ENCODE peak calls at places on chromosomes 3 and 15, in nine cellular contexts. One of them, this sample, is unnamed.

GRCh38 chr3:43176666-43177065 is 70.8 kb upstream of the POMGNT2 start:
- DNase-seq in activated T-cell treated with anti-CD3 and anti-CD28 coated beads, Interleukin-2, amount 50 U/mL, for 72 hours: no peak
- DNase-seq in GM13976: no peak
- DNase-seq in C1 segment of cervical spinal cord: no peak
- DNase-seq in dermis blood vessel endothelial cell: peak
- DNase-seq in iris pigment epithelial cell: no peak
- DNase-seq in hepatocyte: no peak
- DNase-seq in NCI-H1105: no peak
- DNase-seq in pulmonary artery endothelial cell: no peak
- DNase-seq in this sample: no peak

GRCh38 chr15:61049934-61050333 is 179.2 kb downstream of the RORA start:
- DNase-seq in activated T-cell treated with anti-CD3 and anti-CD28 coated beads, Interleukin-2, amount 50 U/mL, for 72 hours: no peak
- DNase-seq in GM13976: no peak
- DNase-seq in C1 segment of cervical spinal cord: no peak
- DNase-seq in dermis blood vessel endothelial cell: peak
- DNase-seq in iris pigment epithelial cell: peak
- DNase-seq in hepatocyte: peak
- DNase-seq in NCI-H1105: no peak
- DNase-seq in pulmonary artery endothelial cell: no peak
- DNase-seq in this sample: no peak

GRCh38 chr3:110984456-110985250 is 87.0 kb upstream of the NECTIN3 start:
- DNase-seq in activated T-cell treated with anti-CD3 and anti-CD28 coated beads, Interleukin-2, amount 50 U/mL, for 72 hours: no peak
- DNase-seq in GM13976: no peak
- DNase-seq in C1 segment of cervical spinal cord: no peak
- DNase-seq in dermis blood vessel endothelial cell: no peak
- DNase-seq in iris pigment epithelial cell: no peak
- DNase-seq in hepatocyte: no peak
- DNase-seq in NCI-H1105: no peak
- DNase-seq in pulmonary artery endothelial cell: no peak
- DNase-seq in this sample: no peak

GRCh38 chr15:63474810-63475316 is 29.5 kb upstream of the USP3 start:
- DNase-seq in activated T-cell treated with anti-CD3 and anti-CD28 coated beads, Interleukin-2, amount 50 U/mL, for 72 hours: peak
- DNase-seq in GM13976: peak
- DNase-seq in C1 segment of cervical spinal cord: no peak
- DNase-seq in dermis blood vessel endothelial cell: no peak
- DNase-seq in iris pigment epithelial cell: no peak
- DNase-seq in hepatocyte: no peak
- DNase-seq in NCI-H1105: no peak
- DNase-seq in pulmonary artery endothelial cell: no peak
- DNase-seq in this sample: peak

GRCh38 chr3:52391096-52391495 is 53.8 kb downstream of the SEMA3G start:
- DNase-seq in activated T-cell treated with anti-CD3 and anti-CD28 coated beads, Interleukin-2, amount 50 U/mL, for 72 hours: no peak
- DNase-seq in GM13976: no peak
- DNase-seq in C1 segment of cervical spinal cord: no peak
- DNase-seq in dermis blood vessel endothelial cell: no peak
- DNase-seq in iris pigment epithelial cell: no peak
- DNase-seq in hepatocyte: no peak
- DNase-seq in NCI-H1105: no peak
- DNase-seq in pulmonary artery endothelial cell: no peak
- DNase-seq in this sample: no peak

GRCh38 chr3:49255112-49255511 is 21.9 kb downstream of the C3orf62 start:
- DNase-seq in activated T-cell treated with anti-CD3 and anti-CD28 coated beads, Interleukin-2, amount 50 U/mL, for 72 hours: no peak
- DNase-seq in GM13976: no peak
- DNase-seq in C1 segment of cervical spinal cord: no peak
- DNase-seq in dermis blood vessel endothelial cell: no peak
- DNase-seq in iris pigment epithelial cell: peak
- DNase-seq in hepatocyte: no peak
- DNase-seq in NCI-H1105: no peak
- DNase-seq in pulmonary artery endothelial cell: no peak
- DNase-seq in this sample: no peak

GRCh38 chr3:127819656-127820055 is 2.7 kb downstream of the MGLL start:
- DNase-seq in activated T-cell treated with anti-CD3 and anti-CD28 coated beads, Interleukin-2, amount 50 U/mL, for 72 hours: no peak
- DNase-seq in GM13976: no peak
- DNase-seq in C1 segment of cervical spinal cord: no peak
- DNase-seq in dermis blood vessel endothelial cell: no peak
- DNase-seq in iris pigment epithelial cell: no peak
- DNase-seq in hepatocyte: no peak
- DNase-seq in NCI-H1105: no peak
- DNase-seq in pulmonary artery endothelial cell: no peak
- DNase-seq in this sample: no peak

GRCh38 chr3:77690284-77690869 is 650.5 kb downstream of the ROBO2 start:
- DNase-seq in activated T-cell treated with anti-CD3 and anti-CD28 coated beads, Interleukin-2, amount 50 U/mL, for 72 hours: no peak
- DNase-seq in GM13976: no peak
- DNase-seq in C1 segment of cervical spinal cord: no peak
- DNase-seq in dermis blood vessel endothelial cell: no peak
- DNase-seq in iris pigment epithelial cell: no peak
- DNase-seq in hepatocyte: no peak
- DNase-seq in NCI-H1105: no peak
- DNase-seq in pulmonary artery endothelial cell: no peak
- DNase-seq in this sample: no peak

GRCh38 chr3:76873509-76874242 is 166.2 kb upstream of the ROBO2 start:
- DNase-seq in activated T-cell treated with anti-CD3 and anti-CD28 coated beads, Interleukin-2, amount 50 U/mL, for 72 hours: no peak
- DNase-seq in GM13976: no peak
- DNase-seq in C1 segment of cervical spinal cord: no peak
- DNase-seq in dermis blood vessel endothelial cell: no peak
- DNase-seq in iris pigment epithelial cell: no peak
- DNase-seq in hepatocyte: peak
- DNase-seq in NCI-H1105: no peak
- DNase-seq in pulmonary artery endothelial cell: no peak
- DNase-seq in this sample: no peak

GRCh38 chr3:31815006-31815405 is 166.1 kb downstream of the OSBPL10 start:
- DNase-seq in activated T-cell treated with anti-CD3 and anti-CD28 coated beads, Interleukin-2, amount 50 U/mL, for 72 hours: no peak
- DNase-seq in GM13976: no peak
- DNase-seq in C1 segment of cervical spinal cord: no peak
- DNase-seq in dermis blood vessel endothelial cell: no peak
- DNase-seq in iris pigment epithelial cell: no peak
- DNase-seq in hepatocyte: no peak
- DNase-seq in NCI-H1105: no peak
- DNase-seq in pulmonary artery endothelial cell: no peak
- DNase-seq in this sample: no peak

GRCh38 chr15:77026501-77027110 is 31.7 kb downstream of the PSTPIP1 start:
- DNase-seq in activated T-cell treated with anti-CD3 and anti-CD28 coated beads, Interleukin-2, amount 50 U/mL, for 72 hours: no peak
- DNase-seq in GM13976: no peak
- DNase-seq in C1 segment of cervical spinal cord: no peak
- DNase-seq in dermis blood vessel endothelial cell: no peak
- DNase-seq in iris pigment epithelial cell: no peak
- DNase-seq in hepatocyte: no peak
- DNase-seq in NCI-H1105: no peak
- DNase-seq in pulmonary artery endothelial cell: no peak
- DNase-seq in this sample: no peak

GRCh38 chr3:45944830-45945620 is 1.8 kb downstream of the CXCR6 start:
- DNase-seq in activated T-cell treated with anti-CD3 and anti-CD28 coated beads, Interleukin-2, amount 50 U/mL, for 72 hours: no peak
- DNase-seq in GM13976: no peak
- DNase-seq in C1 segment of cervical spinal cord: no peak
- DNase-seq in dermis blood vessel endothelial cell: no peak
- DNase-seq in iris pigment epithelial cell: no peak
- DNase-seq in hepatocyte: no peak
- DNase-seq in NCI-H1105: no peak
- DNase-seq in pulmonary artery endothelial cell: no peak
- DNase-seq in this sample: no peak

GRCh38 chr15:55357774-55358173 is 38.8 kb downstream of the PIGB start:
- DNase-seq in activated T-cell treated with anti-CD3 and anti-CD28 coated beads, Interleukin-2, amount 50 U/mL, for 72 hours: no peak
- DNase-seq in GM13976: no peak
- DNase-seq in C1 segment of cervical spinal cord: no peak
- DNase-seq in dermis blood vessel endothelial cell: peak
- DNase-seq in iris pigment epithelial cell: peak
- DNase-seq in hepatocyte: no peak
- DNase-seq in NCI-H1105: no peak
- DNase-seq in pulmonary artery endothelial cell: no peak
- DNase-seq in this sample: peak

GRCh38 chr3:13009132-13009945 is 63.9 kb downstream of the IQSEC1 start:
- DNase-seq in activated T-cell treated with anti-CD3 and anti-CD28 coated beads, Interleukin-2, amount 50 U/mL, for 72 hours: peak
- DNase-seq in GM13976: peak
- DNase-seq in C1 segment of cervical spinal cord: no peak
- DNase-seq in dermis blood vessel endothelial cell: peak
- DNase-seq in iris pigment epithelial cell: no peak
- DNase-seq in hepatocyte: no peak
- DNase-seq in NCI-H1105: no peak
- DNase-seq in pulmonary artery endothelial cell: no peak
- DNase-seq in this sample: no peak

GRCh38 chr15:73989001-73989798 is 2.9 kb downstream of the STOML1 start:
- DNase-seq in activated T-cell treated with anti-CD3 and anti-CD28 coated beads, Interleukin-2, amount 50 U/mL, for 72 hours: no peak
- DNase-seq in GM13976: no peak
- DNase-seq in C1 segment of cervical spinal cord: no peak
- DNase-seq in dermis blood vessel endothelial cell: peak
- DNase-seq in iris pigment epithelial cell: peak
- DNase-seq in hepatocyte: peak
- DNase-seq in NCI-H1105: no peak
- DNase-seq in pulmonary artery endothelial cell: no peak
- DNase-seq in this sample: peak

GRCh38 chr3:65751123-65751700 is 287.5 kb downstream of the MAGI1 start:
- DNase-seq in activated T-cell treated with anti-CD3 and anti-CD28 coated beads, Interleukin-2, amount 50 U/mL, for 72 hours: no peak
- DNase-seq in GM13976: peak
- DNase-seq in C1 segment of cervical spinal cord: no peak
- DNase-seq in dermis blood vessel endothelial cell: peak
- DNase-seq in iris pigment epithelial cell: peak
- DNase-seq in hepatocyte: peak
- DNase-seq in NCI-H1105: peak
- DNase-seq in pulmonary artery endothelial cell: peak
- DNase-seq in this sample: peak

GRCh38 chr15:55909036-55909811 is 84.2 kb downstream of the NEDD4 start:
- DNase-seq in activated T-cell treated with anti-CD3 and anti-CD28 coated beads, Interleukin-2, amount 50 U/mL, for 72 hours: no peak
- DNase-seq in GM13976: no peak
- DNase-seq in C1 segment of cervical spinal cord: no peak
- DNase-seq in dermis blood vessel endothelial cell: no peak
- DNase-seq in iris pigment epithelial cell: peak
- DNase-seq in hepatocyte: no peak
- DNase-seq in NCI-H1105: no peak
- DNase-seq in pulmonary artery endothelial cell: no peak
- DNase-seq in this sample: peak

GRCh38 chr3:129628169-129628522 is 21.7 kb upstream of the PLXND1 start:
- DNase-seq in activated T-cell treated with anti-CD3 and anti-CD28 coated beads, Interleukin-2, amount 50 U/mL, for 72 hours: no peak
- DNase-seq in GM13976: no peak
- DNase-seq in C1 segment of cervical spinal cord: no peak
- DNase-seq in dermis blood vessel endothelial cell: no peak
- DNase-seq in iris pigment epithelial cell: peak
- DNase-seq in hepatocyte: no peak
- DNase-seq in NCI-H1105: no peak
- DNase-seq in pulmonary artery endothelial cell: no peak
- DNase-seq in this sample: no peak

GRCh38 chr3:129558772-129559564 is 16.0 kb downstream of the H1-8 start:
- DNase-seq in activated T-cell treated with anti-CD3 and anti-CD28 coated beads, Interleukin-2, amount 50 U/mL, for 72 hours: no peak
- DNase-seq in GM13976: no peak
- DNase-seq in C1 segment of cervical spinal cord: no peak
- DNase-seq in dermis blood vessel endothelial cell: peak
- DNase-seq in iris pigment epithelial cell: peak
- DNase-seq in hepatocyte: peak
- DNase-seq in NCI-H1105: no peak
- DNase-seq in pulmonary artery endothelial cell: no peak
- DNase-seq in this sample: peak

GRCh38 chr3:40660554-40660953 is 135.8 kb downstream of the ZNF621 start:
- DNase-seq in activated T-cell treated with anti-CD3 and anti-CD28 coated beads, Interleukin-2, amount 50 U/mL, for 72 hours: no peak
- DNase-seq in GM13976: no peak
- DNase-seq in C1 segment of cervical spinal cord: no peak
- DNase-seq in dermis blood vessel endothelial cell: no peak
- DNase-seq in iris pigment epithelial cell: no peak
- DNase-seq in hepatocyte: no peak
- DNase-seq in NCI-H1105: no peak
- DNase-seq in pulmonary artery endothelial cell: no peak
- DNase-seq in this sample: no peak